ENCODE peak calls at places on chromosomes 5 and 9, in eight cellular contexts. M, Q, F, H, A, Y, V and J are unnamed samples.
A peak's percentile ranks its signal among the peaks of the same experiment; 100 is the strongest.

GRCh38 chr5:73318308-73318719 is 130.3 kb downstream of the FOXD1 start:
- DNase-seq in M (no peak), Q (peak; percentile 46), F (no peak), H (no peak), A (no peak), Y (no peak), V (no peak), J (no peak)

GRCh38 chr5:22242532-22242931 is 610.6 kb downstream of the CDH12 start:
- DNase-seq in M (no peak), Q (peak; percentile 35), F (no peak), H (no peak), A (no peak), Y (no peak), V (no peak), J (no peak)

GRCh38 chr5:137199966-137200365 is 299.2 kb downstream of the SPOCK1 start:
- DNase-seq in M (peak; percentile 17), Q (peak; percentile 44), F (no peak), H (no peak), A (no peak), Y (no peak), V (no peak), J (no peak)

GRCh38 chr9:90107864-90108263 is 503.1 kb downstream of the GADD45G start:
- DNase-seq in M (no peak), Q (no peak), F (no peak), H (no peak), A (no peak), Y (no peak), V (no peak), J (no peak)

GRCh38 chr5:77123057-77123456 is 36.0 kb upstream of the ZBED3 start:
- DNase-seq in M (no peak), Q (no peak), F (no peak), H (no peak), A (no peak), Y (no peak), V (no peak), J (no peak)

GRCh38 chr9:71756753-71757152 is 11.6 kb downstream of the CEMIP2 start:
- DNase-seq in M (no peak), Q (no peak), F (no peak), H (no peak), A (no peak), Y (no peak), V (no peak), J (no peak)

GRCh38 chr9:131484560-131485185 is 18.0 kb upstream of the POMT1 start:
- DNase-seq in M (no peak), Q (no peak), F (no peak), H (no peak), A (no peak), Y (no peak), V (no peak), J (no peak)

GRCh38 chr5:130571076-130571475 is 594.0 kb downstream of the HINT1 start:
- DNase-seq in M (peak; percentile 55), Q (peak; percentile 7), F (no peak), H (no peak), A (no peak), Y (no peak), V (no peak), J (no peak)

GRCh38 chr5:37685211-37685610 is 154.6 kb downstream of the GDNF start:
- DNase-seq in M (no peak), Q (no peak), F (no peak), H (no peak), A (no peak), Y (no peak), V (no peak), J (no peak)

GRCh38 chr5:141760753-141761152 is 78.7 kb upstream of the ARAP3 start:
- DNase-seq in M (no peak), Q (no peak), F (no peak), H (no peak), A (no peak), Y (no peak), V (no peak), J (no peak)

GRCh38 chr5:39399135-39400036 is 25.4 kb downstream of the DAB2 start:
- DNase-seq in M (peak; percentile 97), Q (peak; percentile 98), F (no peak), H (peak; percentile 32), A (no peak), Y (no peak), V (peak; percentile 17), J (no peak)

GRCh38 chr5:128535225-128535624 is 2.8 kb downstream of the FBN2 start:
- DNase-seq in M (no peak), Q (peak; percentile 11), F (no peak), H (no peak), A (no peak), Y (no peak), V (no peak), J (no peak)

DNA sequence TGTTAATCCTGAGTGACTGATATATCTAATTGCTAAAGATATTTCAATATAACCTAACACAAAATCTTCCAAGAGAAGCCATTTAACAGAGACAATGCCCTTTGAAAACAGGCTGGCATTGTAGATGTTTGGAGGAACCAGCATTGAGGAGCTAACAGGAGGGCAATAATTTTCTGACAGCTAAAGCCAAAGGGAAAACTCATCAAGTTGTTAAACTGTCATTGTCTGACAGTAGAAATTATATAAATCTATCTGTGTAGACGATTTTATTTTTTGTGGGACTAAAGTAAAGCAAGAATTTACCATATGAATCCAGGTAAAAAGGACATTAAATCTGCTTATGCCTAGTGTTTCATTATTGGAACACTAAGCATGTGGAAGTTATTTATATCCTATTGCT is 500.2 kb upstream of the NMUR2 start:
- DNase-seq in M (no peak), Q (no peak), F (no peak), H (no peak), A (no peak), Y (no peak), V (no peak), J (no peak)
- H3K9me3 ChIP-seq in M (no peaks in the 10 kb centered on the region), Q (peaks cover 4% of the 10 kb centered on the region), F (no peaks in the 10 kb centered on the region), H (peaks cover 3% of the 10 kb centered on the region), A (no peaks in the 10 kb centered on the region), Y (no peaks in the 10 kb centered on the region), V (no peaks in the 10 kb centered on the region), J (no peaks in the 10 kb centered on the region)

DNA sequence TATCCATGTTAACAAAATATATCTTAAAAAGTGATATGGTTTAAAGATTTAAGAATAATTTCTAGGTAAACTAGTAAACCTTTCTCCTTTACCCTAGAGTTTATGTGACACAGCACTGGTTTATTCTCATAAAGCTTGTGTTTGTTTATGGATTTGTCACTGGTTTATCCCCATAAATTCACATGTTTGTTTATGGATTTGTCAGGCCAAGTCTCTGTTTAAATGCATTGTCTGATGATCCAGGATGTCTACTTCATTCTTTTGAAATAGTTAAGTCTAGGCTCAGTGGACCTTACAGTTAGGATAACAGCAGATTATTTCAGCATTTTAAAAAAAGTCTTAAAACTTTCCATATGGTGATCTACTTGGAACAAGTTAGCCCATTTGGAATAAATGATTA is 334.0 kb downstream of the ARRDC3 start:
- DNase-seq in M (no peak), Q (peak; percentile 93), F (no peak), H (no peak), A (no peak), Y (no peak), V (no peak), J (no peak)
- H3K4me1 ChIP-seq in M (no peaks in the 10 kb centered on the region), Q (peaks cover 53% of the 10 kb centered on the region), F (no peaks in the 10 kb centered on the region), H (no peaks in the 10 kb centered on the region), A (peaks cover 16% of the 10 kb centered on the region), Y (peaks cover 8% of the 10 kb centered on the region), V (no peaks in the 10 kb centered on the region), J (no peaks in the 10 kb centered on the region)

GRCh38 chr5:159928122-159928960 is 12.1 kb downstream of the ADRA1B start:
- DNase-seq in M (peak; percentile 55), Q (peak; percentile 90), F (no peak), H (peak; percentile 54), A (no peak), Y (peak; percentile 62), V (no peak), J (no peak)
- H3K4me3 ChIP-seq in M (no peak overlapping the region), Q (no peak overlapping the region), F (no peak overlapping the region), H (peak overlapping the region; percentile 1), A (no peak overlapping the region), Y (no peak overlapping the region), V (no peak overlapping the region), J (no peak overlapping the region)

GRCh38 chr5:16364906-16365305 is 100.7 kb downstream of the ZNF622 start:
- DNase-seq in M (no peak), Q (no peak), F (no peak), H (no peak), A (no peak), Y (no peak), V (no peak), J (no peak)
- H3K9me3 ChIP-seq in M (no peaks in the 10 kb centered on the region), Q (no peaks in the 10 kb centered on the region), F (no peaks in the 10 kb centered on the region), H (no peaks in the 10 kb centered on the region), A (no peaks in the 10 kb centered on the region), Y (no peaks in the 10 kb centered on the region), V (no peaks in the 10 kb centered on the region), J (peaks cover 5% of the 10 kb centered on the region)

GRCh38 chr5:151064916-151065499 is 15.8 kb downstream of the TNIP1 start:
- DNase-seq in M (no peak), Q (no peak), F (no peak), H (no peak), A (no peak), Y (no peak), V (no peak), J (no peak)

GRCh38 chr5:151063590-151063989 is 17.2 kb downstream of the TNIP1 start:
- DNase-seq in M (no peak), Q (no peak), F (no peak), H (no peak), A (no peak), Y (no peak), V (no peak), J (no peak)

GRCh38 chr5:151066920-151067319 is 13.9 kb downstream of the TNIP1 start:
- DNase-seq in M (no peak), Q (no peak), F (no peak), H (no peak), A (no peak), Y (no peak), V (no peak), J (no peak)

GRCh38 chr5:151067632-151068031 is 13.2 kb downstream of the TNIP1 start:
- DNase-seq in M (no peak), Q (no peak), F (no peak), H (no peak), A (no peak), Y (no peak), V (no peak), J (no peak)

GRCh38 chr5:151065609-151066008 is 15.2 kb downstream of the TNIP1 start:
- DNase-seq in M (no peak), Q (no peak), F (no peak), H (no peak), A (no peak), Y (no peak), V (no peak), J (no peak)
- H3K4me1 ChIP-seq in M (peaks cover 12% of the 10 kb centered on the region), Q (peaks cover 22% of the 10 kb centered on the region), F (no peaks in the 10 kb centered on the region), H (peaks cover 13% of the 10 kb centered on the region), A (peaks cover 91% of the 10 kb centered on the region), Y (peaks cover 98% of the 10 kb centered on the region), V (peaks cover 22% of the 10 kb centered on the region), J (peaks cover 80% of the 10 kb centered on the region)

GRCh38 chr5:9425710-9426109 is 120.2 kb downstream of the SEMA5A start:
- DNase-seq in M (no peak), Q (no peak), F (no peak), H (no peak), A (no peak), Y (no peak), V (no peak), J (no peak)
- H3K4me3 ChIP-seq in M (no peak overlapping the region), Q (no peak overlapping the region), F (no peak overlapping the region), H (no peak overlapping the region), A (no peak overlapping the region), Y (no peak overlapping the region), V (no peak overlapping the region), J (no peak overlapping the region)

GRCh38 chr5:33867236-33867635 is 24.6 kb downstream of the ADAMTS12 start:
- DNase-seq in M (no peak), Q (no peak), F (no peak), H (no peak), A (no peak), Y (no peak), V (no peak), J (no peak)
- H3K9me3 ChIP-seq in M (no peaks in the 10 kb centered on the region), Q (peaks cover 6% of the 10 kb centered on the region), F (peaks cover 28% of the 10 kb centered on the region), H (no peaks in the 10 kb centered on the region), A (peaks cover 13% of the 10 kb centered on the region), Y (no peaks in the 10 kb centered on the region), V (no peaks in the 10 kb centered on the region), J (peaks cover 25% of the 10 kb centered on the region)